ENCODE peak calls at places on chromosomes 5 and 9, in ten cellular contexts. L is psoas muscle; O is right cardiac atrium; X is colonic mucosa; N is endodermal cell; S is A549; V is CD4-positive, CD25-positive, alpha-beta regulatory T cell; G is thoracic aorta; E is cardiac muscle cell; Z is CD8-positive, alpha-beta T cell. R is an unnamed sample. For H3K4me1, the result is how much of the 10 kb centered on the place peaks cover.

GRCh38 chr5:75337366-75338021 is 474 bp downstream of the HMGCR start:
- DNase-seq in N (no peak), O (peak), G (no peak), L (no peak), E (peak), Z (no peak), V (peak), X (peak), S (peak), R (peak)

GRCh38 chr9:121353246-121353975 is 16.6 kb downstream of the STOM start:
- DNase-seq in V (no peak), O (no peak), S (no peak), X (no peak), L (no peak), G (no peak), E (no peak), N (no peak), Z (peak), R (no peak)

GRCh38 chr5:65952259-65952658 is 25.9 kb downstream of the ERBIN start:
- DNase-seq in S (no peak), O (peak), E (no peak), X (no peak), Z (no peak), N (no peak), G (no peak), L (no peak), V (no peak), R (no peak)

GRCh38 chr9:35374436-35374835 is 115.5 kb upstream of the RUSC2 start:
- DNase-seq in V (no peak), N (no peak), L (no peak), G (no peak), Z (no peak), X (no peak), O (no peak), S (no peak), E (no peak), R (no peak)

GRCh38 chr5:102536323-102536928 is 37.6 kb upstream of the SLCO6A1 start:
- DNase-seq in X (no peak), Z (no peak), N (no peak), S (peak), E (peak), G (no peak), V (no peak), O (no peak), L (no peak), R (no peak)

GRCh38 chr5:71899865-71900342 is 180.8 kb downstream of the CARTPT start:
- DNase-seq in O (peak), N (no peak), G (no peak), L (no peak), Z (no peak), S (no peak), E (no peak), X (no peak), V (no peak), R (no peak)

GRCh38 chr9:34601883-34602570 is 9.9 kb downstream of the RPP25L start:
- DNase-seq in N (peak), L (no peak), G (no peak), E (no peak), V (no peak), O (no peak), Z (no peak), X (no peak), S (no peak), R (no peak)

GRCh38 chr5:58969253-58969652 is 386.4 kb downstream of the RAB3C start:
- DNase-seq in G (no peak), N (no peak), E (no peak), O (no peak), V (no peak), X (no peak), Z (no peak), S (no peak), L (no peak), R (no peak)

GRCh38 chr5:1011226-1011631 is 2.6 kb downstream of the NKD2 start:
- DNase-seq in S (peak), E (peak), V (no peak), G (no peak), X (peak), L (peak), Z (peak), N (peak), O (peak), R (peak)

GRCh38 chr5:97098864-97099454 is 43.5 kb downstream of the LIX1 start:
- DNase-seq in X (no peak), N (no peak), G (no peak), O (peak), E (no peak), Z (no peak), S (no peak), V (no peak), L (no peak), R (no peak)

GRCh38 chr5:142717582-142718215 is 31.8 kb upstream of the FGF1 start:
- DNase-seq in N (peak), S (peak), X (no peak), L (no peak), V (no peak), Z (no peak), O (no peak), G (no peak), E (peak), R (no peak)

GRCh38 chr5:36125868-36126267 is 25.8 kb downstream of the LMBRD2 start:
- DNase-seq in S (no peak), X (no peak), V (no peak), E (no peak), L (no peak), O (no peak), N (no peak), Z (no peak), G (no peak), R (no peak)

GRCh38 chr5:131986161-131986912 is 25.1 kb downstream of the ACSL6 start:
- DNase-seq in X (no peak), N (no peak), G (no peak), L (no peak), O (no peak), V (no peak), E (no peak), Z (no peak), S (no peak), R (no peak)

GRCh38 chr5:100595152-100595811 is 60.1 kb downstream of the FAM174A start:
- DNase-seq in N (no peak), O (peak), E (peak), L (peak), G (peak), V (no peak), Z (no peak), S (peak), X (peak), R (no peak)

GRCh38 chr5:39605145-39605544 is 180.4 kb upstream of the DAB2 start:
- DNase-seq in X (no peak), V (no peak), O (no peak), N (no peak), E (no peak), G (no peak), L (no peak), Z (no peak), S (peak), R (no peak)

GRCh38 chr5:74017786-74018211 is 391.8 kb downstream of the ARHGEF28 start:
- DNase-seq in V (no peak), O (peak), G (no peak), N (peak), S (peak), E (peak), L (no peak), X (no peak), Z (no peak), R (no peak)

GRCh38 chr5:77066823-77067442 is 20.2 kb downstream of the ZBED3 start:
- DNase-seq in X (no peak), L (no peak), N (no peak), V (no peak), S (no peak), E (peak), Z (no peak), O (peak), G (no peak), R (no peak)

GRCh38 chr5:107294151-107294550 is 376.6 kb downstream of the EFNA5 start:
- DNase-seq in Z (no peak), S (no peak), O (no peak), G (no peak), E (no peak), V (no peak), L (no peak), N (no peak), X (no peak), R (no peak)

GRCh38 chr5:87099967-87100366 is 167.7 kb upstream of the RASA1 start:
- DNase-seq in O (no peak), X (no peak), S (peak), E (no peak), G (no peak), L (no peak), V (no peak), N (no peak), Z (no peak), R (no peak)

GRCh38 chr9:16442622-16443021 is 427.8 kb downstream of the BNC2 start:
- DNase-seq in G (no peak), V (no peak), O (no peak), N (peak), L (peak), S (peak), X (no peak), E (peak), Z (no peak), R (no peak)

GRCh38 chr9:127521919-127522304 is 70.6 kb downstream of the LRSAM1 start:
- DNase-seq in G (no peak), X (no peak), O (peak), E (no peak), S (no peak), L (no peak), V (no peak), N (no peak), Z (no peak), R (no peak)

GRCh38 chr5:116763987-116764866 is 189.6 kb upstream of the SEMA6A start:
- DNase-seq in G (no peak), X (no peak), Z (no peak), N (no peak), V (no peak), O (no peak), L (peak), E (no peak), S (no peak), R (no peak)

GRCh38 chr5:169765176-169765575 is 128.1 kb downstream of the DOCK2 start:
- DNase-seq in Z (no peak), S (no peak), L (no peak), N (no peak), V (no peak), E (no peak), G (no peak), O (no peak), X (no peak), R (no peak)

GRCh38 chr5:100790170-100790665 is 112.9 kb downstream of the ST8SIA4 start:
- DNase-seq in X (no peak), L (no peak), O (peak), Z (no peak), N (peak), S (peak), G (no peak), E (no peak), V (no peak), R (no peak)

GRCh38 chr9:136399176-136400037 is 563 bp downstream of the SNAPC4 start:
- DNase-seq in E (peak), S (no peak), Z (no peak), G (no peak), X (no peak), V (peak), N (peak), L (peak), O (no peak), R (no peak)

GRCh38 chr5:138649775-138650174 is 74.6 kb upstream of the HSPA9 start:
- DNase-seq in N (peak), E (no peak), L (no peak), G (no peak), X (no peak), Z (no peak), O (no peak), S (no peak), V (no peak), R (no peak)

GRCh38 chr5:181205735-181206401 is 872 bp upstream of the TRIM7 start:
- DNase-seq in N (no peak), S (no peak), L (no peak), X (peak), Z (no peak), E (peak), G (no peak), V (no peak), O (peak), R (no peak)

GRCh38 chr5:181205402-181205734 is 372 bp upstream of the TRIM7 start:
- DNase-seq in L (peak), N (peak), X (no peak), S (no peak), V (no peak), E (no peak), G (no peak), Z (no peak), O (no peak), R (no peak)

GRCh38 chr5:181204561-181205401 is at the start of gene TRIM7:
- DNase-seq in S (peak), E (no peak), N (peak), V (no peak), X (peak), Z (no peak), O (peak), G (no peak), L (no peak), R (peak)

GRCh38 chr5:181207214-181207959 is 2.4 kb upstream of the TRIM7 start:
- DNase-seq in E (peak), S (peak), N (peak), V (peak), G (no peak), X (peak), L (peak), O (peak), Z (peak), R (peak)

DNA sequence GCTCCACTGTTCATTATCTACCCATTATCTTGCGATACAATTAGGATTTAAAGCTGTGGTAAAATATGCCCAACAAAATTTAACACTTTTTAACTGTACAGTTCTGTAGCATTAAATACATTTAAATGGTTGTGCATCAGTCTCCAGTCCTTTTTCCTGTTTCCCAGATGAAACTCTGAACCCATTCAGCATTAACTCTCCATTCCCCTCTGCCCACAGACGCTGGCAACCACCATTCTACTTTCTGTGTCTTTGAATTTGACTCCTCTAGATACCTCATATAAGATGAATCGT is 2.9 kb upstream of the TRIM7 start:
- DNase-seq in V (no peak), S (no peak), X (no peak), O (no peak), E (no peak), L (no peak), N (no peak), Z (no peak), G (no peak), R (no peak)
- H3K4me3 ChIP-seq in V (peak), S (no peak), X (no peak), O (peak), E (no peak), L (peak), N (peak), Z (no peak), G (peak), R (peak)

GRCh38 chr5:17114715-17115599 is 102.5 kb upstream of the BASP1 start:
- DNase-seq in Z (no peak), X (peak), G (no peak), E (no peak), N (no peak), L (no peak), V (no peak), O (no peak), S (peak), R (no peak)

GRCh38 chr5:17113174-17113941 is 104.1 kb upstream of the BASP1 start:
- DNase-seq in O (no peak), E (peak), G (no peak), V (no peak), N (no peak), Z (no peak), S (peak), X (no peak), L (no peak), R (no peak)

GRCh38 chr5:17118631-17119030 is 98.8 kb upstream of the BASP1 start:
- DNase-seq in O (no peak), X (peak), S (peak), E (peak), L (no peak), Z (no peak), N (no peak), G (peak), V (no peak), R (no peak)

GRCh38 chr5:17120209-17120608 is 97.2 kb upstream of the BASP1 start:
- DNase-seq in V (no peak), S (no peak), X (no peak), G (no peak), N (no peak), L (no peak), E (no peak), O (no peak), Z (no peak), R (no peak)

GRCh38 chr5:17114233-17114632 is 103.2 kb upstream of the BASP1 start:
- DNase-seq in X (peak), Z (no peak), G (no peak), L (no peak), O (no peak), N (no peak), S (peak), E (no peak), V (no peak), R (no peak)
- H3K4me1 ChIP-seq in X (under half), Z (under half), G (under half), L (under half), O (under half), N (under half), S (half or more), E (under half), V (under half), R (under half)

GRCh38 chr5:136028782-136029742 is at the start of gene TGFBI:
- DNase-seq in L (peak), O (peak), Z (no peak), S (peak), E (peak), X (peak), G (no peak), V (no peak), N (peak), R (peak)
- H3K4me3 ChIP-seq in L (peak), O (peak), Z (no peak), S (peak), E (peak), X (peak), G (peak), V (no peak), N (peak), R (peak)

DNA sequence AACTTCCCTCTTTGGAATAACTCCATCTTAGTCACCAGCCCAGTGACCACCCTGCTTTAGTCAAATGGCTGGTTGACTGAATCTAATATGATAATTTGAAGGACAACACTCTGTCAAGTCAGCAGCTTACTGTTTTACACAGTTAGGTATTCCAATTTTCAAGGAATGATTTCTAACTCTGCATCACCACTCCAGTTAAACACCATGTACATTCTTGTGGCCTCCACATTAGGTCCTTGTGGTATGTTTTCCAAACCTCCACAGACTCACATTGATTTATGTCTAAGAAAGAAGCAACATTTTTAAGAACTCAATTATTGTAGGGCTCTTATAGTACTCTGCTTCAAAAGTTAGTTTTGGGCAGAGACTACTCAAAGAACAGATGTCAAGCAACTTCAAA is 110.7 kb downstream of the TLE1 start:
- DNase-seq in X (no peak), E (no peak), O (no peak), Z (no peak), S (no peak), V (no peak), L (no peak), N (no peak), G (no peak), R (no peak)
- H3K4me1 ChIP-seq in X (under half), E (under half), O (under half), Z (under half), S (under half), V (under half), L (under half), N (under half), G (under half), R (under half)

DNA sequence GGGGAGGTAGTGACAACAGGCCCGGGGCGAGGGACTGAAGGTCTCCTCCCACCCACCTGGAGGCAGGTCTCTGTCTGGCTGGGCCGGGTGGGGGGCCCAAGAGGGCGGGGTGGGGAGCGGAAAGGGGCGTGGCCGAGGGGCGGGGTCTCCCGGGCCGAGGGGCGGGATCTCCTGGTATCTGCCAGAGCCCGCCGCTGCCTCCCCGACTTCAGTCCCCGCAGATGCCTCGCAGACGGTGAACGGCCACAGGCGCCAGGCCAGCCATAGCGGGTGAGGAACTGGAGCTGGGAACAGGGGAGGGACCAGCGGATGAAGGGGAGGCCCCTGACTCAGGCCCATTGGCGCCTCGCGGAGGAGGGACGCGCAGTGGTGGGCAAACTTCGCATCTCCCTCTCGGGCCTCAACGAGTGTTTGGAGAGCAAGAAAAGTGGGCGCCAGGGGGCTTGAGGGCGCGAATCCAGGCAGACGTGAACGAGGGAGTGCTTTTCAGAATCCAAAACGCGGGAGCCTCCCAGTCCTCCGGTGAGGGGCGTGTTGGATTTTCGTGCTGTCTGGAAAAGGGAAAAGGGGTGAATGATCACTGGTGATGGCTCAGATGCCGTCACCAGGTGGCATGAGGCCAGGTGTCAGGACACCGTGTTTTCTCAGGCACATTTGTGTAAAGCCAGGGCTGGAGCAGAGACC is at the start of gene ADGRD2:
- DNase-seq in S (no peak), O (no peak), L (no peak), N (peak), V (no peak), E (peak), Z (peak), G (no peak), X (no peak), R (peak)
- H3K4me3 ChIP-seq in S (no peak), O (no peak), L (no peak), N (peak), V (no peak), E (no peak), Z (no peak), G (no peak), X (no peak), R (no peak)